ENCODE peak calls at places on chromosomes 11 and 22, in ten cellular contexts. W is adipocyte; Z is CD8-positive, alpha-beta memory T cell; D is CD4-positive, alpha-beta memory T cell; V is GM12865; O is astrocyte of the spinal cord; L is stomach; U is PC-3; F is CD8-positive, alpha-beta T cell; M is IMR-90. T is an unnamed sample.
A peak's percentile ranks its signal among the peaks of the same experiment; 100 is the strongest.

GRCh38 chr11:134739136-134739535 is 327.1 kb upstream of the B3GAT1 start:
- DNase-seq in D (no peak), V (no peak), O (no peak), M (no peak), F (no peak), U (no peak), Z (no peak), L (no peak), W (no peak), T (no peak)

GRCh38 chr11:10355257-10355661 is 50.4 kb downstream of the ADM start:
- DNase-seq in O (no peak), V (no peak), Z (no peak), U (no peak), D (no peak), L (no peak), M (no peak), F (no peak), W (peak; percentile 76), T (no peak)

GRCh38 chr11:64016512-64016911 is 19.2 kb upstream of the FLRT1 start:
- DNase-seq in D (no peak), W (no peak), O (no peak), M (no peak), F (no peak), V (no peak), Z (no peak), U (no peak), L (no peak), T (no peak)

GRCh38 chr11:69301491-69302401 is 7.8 kb downstream of the MYEOV start:
- DNase-seq in L (peak; percentile 79), O (peak; percentile 81), F (no peak), V (no peak), M (peak; percentile 91), D (no peak), W (peak; percentile 71), Z (no peak), U (peak; percentile 100), T (peak; percentile 99)

GRCh38 chr11:68181719-68182451 is 31.2 kb downstream of the KMT5B start:
- DNase-seq in D (no peak), Z (no peak), F (no peak), L (no peak), W (peak; percentile 40), O (no peak), V (peak; percentile 40), M (peak; percentile 87), U (peak; percentile 5), T (no peak)

GRCh38 chr11:134024420-134025085 is 44.3 kb upstream of the JAM3 start:
- DNase-seq in M (peak; percentile 36), U (peak; percentile 83), W (no peak), V (no peak), O (no peak), L (no peak), F (no peak), D (no peak), Z (no peak), T (no peak)

GRCh38 chr11:101049123-101049522 is 80.5 kb downstream of the PGR start:
- DNase-seq in O (no peak), M (no peak), L (no peak), D (no peak), F (no peak), U (peak; percentile 94), W (peak; percentile 38), Z (no peak), V (no peak), T (peak; percentile 69)

GRCh38 chr11:9459573-9460321 is 1.1 kb upstream of the ZNF143 start:
- DNase-seq in M (peak; percentile 64), W (peak; percentile 64), Z (no peak), V (peak; percentile 72), O (peak; percentile 75), D (no peak), U (peak; percentile 38), L (no peak), F (peak; percentile 4), T (no peak)

GRCh38 chr11:114138411-114138810 is 78.9 kb downstream of the ZBTB16 start:
- DNase-seq in Z (no peak), W (no peak), L (no peak), M (no peak), O (no peak), U (no peak), V (no peak), F (no peak), D (no peak), T (no peak)

GRCh38 chr11:27497284-27497866 is 9.2 kb downstream of the LIN7C start:
- DNase-seq in D (no peak), W (peak; percentile 71), M (peak; percentile 27), U (peak; percentile 62), Z (no peak), L (no peak), F (no peak), O (peak; percentile 45), V (peak; percentile 23), T (no peak)

GRCh38 chr22:50569041-50569459 is 6.3 kb upstream of the SYCE3 start:
- DNase-seq in M (no peak), V (no peak), F (no peak), D (no peak), L (peak; percentile 82), O (no peak), W (no peak), Z (no peak), U (no peak), T (no peak)

GRCh38 chr11:123654566-123655081 is at the start of gene SCN3B:
- DNase-seq in L (peak; percentile 66), F (no peak), O (peak; percentile 70), W (peak; percentile 61), V (no peak), M (peak; percentile 61), D (peak; percentile 10), U (peak; percentile 74), Z (no peak), T (peak; percentile 57)

GRCh38 chr11:126197277-126197939 is 14.0 kb downstream of the RPUSD4 start:
- DNase-seq in O (peak; percentile 10), F (no peak), V (peak; percentile 33), L (peak; percentile 34), W (peak; percentile 24), U (no peak), D (no peak), Z (no peak), M (peak; percentile 90), T (no peak)

GRCh38 chr11:102144357-102145342 is 34.4 kb downstream of the YAP1 start:
- DNase-seq in O (peak; percentile 56), V (no peak), M (peak; percentile 70), L (peak; percentile 57), Z (no peak), W (peak; percentile 73), D (no peak), U (peak; percentile 55), F (no peak), T (no peak)

GRCh38 chr11:134240592-134240991 is 12.6 kb downstream of the THYN1 start:
- DNase-seq in F (no peak), L (no peak), O (no peak), Z (no peak), U (no peak), W (no peak), V (no peak), D (no peak), M (no peak), T (no peak)

GRCh38 chr11:59263225-59263894 is 50.6 kb upstream of the MPEG1 start:
- DNase-seq in V (peak; percentile 50), D (peak; percentile 30), F (no peak), L (peak; percentile 63), Z (no peak), U (peak; percentile 50), W (no peak), O (no peak), M (no peak), T (no peak)

GRCh38 chr11:102280237-102280833 is 36.9 kb upstream of the BIRC3 start:
- DNase-seq in V (no peak), Z (no peak), L (no peak), W (no peak), U (no peak), O (no peak), D (no peak), F (no peak), M (no peak), T (no peak)

GRCh38 chr11:107928046-107928766 is at the start of gene RAB39A:
- DNase-seq in L (peak; percentile 85), W (peak; percentile 84), F (peak; percentile 36), Z (peak; percentile 41), V (peak; percentile 99), M (peak; percentile 79), D (peak; percentile 54), O (peak; percentile 93), U (peak; percentile 92), T (peak; percentile 64)
- H3K4me3 ChIP-seq in L (peak within 1 kb of the TSS; percentile 43), W (peak within 1 kb of the TSS; percentile 66), F (peak within 1 kb of the TSS; percentile 46), Z (peak within 1 kb of the TSS; percentile 31), V (peak within 1 kb of the TSS; percentile 95), M (peak within 1 kb of the TSS; percentile 26), D (peak within 1 kb of the TSS; percentile 50), O (peak within 1 kb of the TSS; percentile 37), U (peak within 1 kb of the TSS; percentile 1), T (no peak within 1 kb of the TSS)

GRCh38 chr11:122159173-122159701 is 43.2 kb upstream of the BLID start:
- DNase-seq in D (no peak), L (no peak), Z (no peak), W (peak; percentile 71), M (peak; percentile 65), V (no peak), U (peak; percentile 75), F (no peak), O (peak; percentile 83), T (no peak)
- H3K4me3 ChIP-seq in D (no peak overlapping the region), L (peak overlapping the region; percentile 30), Z (no peak overlapping the region), W (peak overlapping the region; percentile 77), M (peak overlapping the region; percentile 2), V (no peak overlapping the region), U (peak overlapping the region; percentile 75), F (no peak overlapping the region), O (no peak overlapping the region), T (no peak overlapping the region)

GRCh38 chr11:111513240-111513605 is 1.0 kb upstream of the BTG4 start:
- DNase-seq in F (no peak), W (no peak), Z (no peak), V (no peak), L (no peak), D (no peak), M (no peak), U (no peak), O (no peak), T (no peak)
- H3K4me3 ChIP-seq in F (peak overlapping the region; percentile 24), W (peak overlapping the region; percentile 78), Z (no peak overlapping the region), V (no peak overlapping the region), L (peak overlapping the region; percentile 45), D (no peak overlapping the region), M (no peak overlapping the region), U (no peak overlapping the region), O (no peak overlapping the region), T (peak overlapping the region; percentile 70)

GRCh38 chr11:111937461-111937769 is 272 bp downstream of the DIXDC1 start:
- DNase-seq in W (no peak), D (peak; percentile 4), Z (no peak), L (no peak), M (no peak), V (no peak), F (no peak), U (no peak), O (no peak), T (no peak)

GRCh38 chr11:111934301-111934700 is 2.8 kb upstream of the DIXDC1 start:
- DNase-seq in O (no peak), D (no peak), W (no peak), M (no peak), V (no peak), Z (no peak), F (no peak), L (no peak), U (no peak), T (no peak)

GRCh38 chr11:111937859-111938258 is 716 bp downstream of the DIXDC1 start:
- DNase-seq in U (no peak), Z (no peak), D (no peak), F (no peak), L (no peak), V (no peak), W (no peak), M (no peak), O (peak; percentile 26), T (no peak)

GRCh38 chr11:111935331-111936044 is 1.7 kb upstream of the DIXDC1 start:
- DNase-seq in Z (no peak), W (peak; percentile 52), M (peak; percentile 15), L (no peak), D (no peak), V (no peak), O (no peak), U (no peak), F (no peak), T (no peak)

GRCh38 chr11:111936045-111936400 is 1.1 kb upstream of the DIXDC1 start:
- DNase-seq in W (no peak), O (peak; percentile 32), L (no peak), V (no peak), M (peak; percentile 46), D (no peak), F (no peak), U (no peak), Z (no peak), T (no peak)
- H3K4me3 ChIP-seq in W (peak overlapping the region; percentile 82), O (peak overlapping the region; percentile 60), L (peak overlapping the region; percentile 76), V (no peak overlapping the region), M (peak overlapping the region; percentile 9), D (no peak overlapping the region), F (no peak overlapping the region), U (peak overlapping the region; percentile 83), Z (no peak overlapping the region), T (no peak overlapping the region)

T was measured in PC-9.